ENCODE peak calls at places on chromosomes 16 and 17, in ten cellular contexts. I is activated T-helper 9 cell treated with anti-CD3 and anti-CD28 coated beads, Interleukin-2, amount 50 U/mL, for 16 hours; E is A673; O is GM12864; X is A549; C is mucosa of descending colon; N is transverse colon; R is HCEC 1CT; Y is left colon; T is GM19239. D is an unnamed sample.

GRCh38 chr17:13575466-13575865 is 26.3 kb downstream of the HS3ST3A1 start:
- DNase-seq in I (no peak), E (no peak), O (no peak), X (no peak), C (no peak), N (no peak), R (no peak), Y (no peak), T (no peak), D (no peak)

GRCh38 chr16:10253344-10253855 is 71.2 kb upstream of the GRIN2A start:
- DNase-seq in I (no peak), E (no peak), O (no peak), X (no peak), C (no peak), N (no peak), R (no peak), Y (no peak), T (no peak), D (no peak)

GRCh38 chr17:66540131-66540781 is 237.8 kb downstream of the PRKCA start:
- DNase-seq in I (no peak), E (no peak), O (no peak), X (no peak), C (peak; percentile 33), N (no peak), R (peak; percentile 88), Y (no peak), T (no peak), D (peak; percentile 95)

GRCh38 chr17:37300683-37301082 is 75.1 kb upstream of the C17orf78 start:
- DNase-seq in I (no peak), E (no peak), O (no peak), X (no peak), C (no peak), N (no peak), R (no peak), Y (no peak), T (no peak), D (no peak)

GRCh38 chr16:84950906-84951305 is 60.4 kb downstream of the ZDHHC7 start:
- DNase-seq in I (no peak), E (peak; percentile 71), O (no peak), X (peak; percentile 51), C (no peak), N (no peak), R (peak; percentile 22), Y (no peak), T (no peak), D (no peak)

GRCh38 chr17:1606352-1606985 is 22.2 kb downstream of the SLC43A2 start:
- DNase-seq in I (no peak), E (no peak), O (no peak), X (no peak), C (no peak), N (no peak), R (no peak), Y (no peak), T (no peak), D (no peak)

GRCh38 chr16:80317132-80318098 is 223.4 kb upstream of the DYNLRB2 start:
- DNase-seq in I (no peak), E (peak; percentile 1), O (no peak), X (no peak), C (no peak), N (no peak), R (no peak), Y (no peak), T (no peak), D (no peak)

GRCh38 chr17:74165811-74166365 is 37.6 kb upstream of the RPL38 start:
- DNase-seq in I (no peak), E (no peak), O (no peak), X (no peak), C (no peak), N (no peak), R (no peak), Y (no peak), T (no peak), D (no peak)

GRCh38 chr17:6714315-6714874 is 1.2 kb upstream of the SLC13A5 start:
- DNase-seq in I (no peak), E (no peak), O (no peak), X (no peak), C (no peak), N (no peak), R (no peak), Y (no peak), T (no peak), D (no peak)

GRCh38 chr17:54967621-54968258 is 714 bp downstream of the COX11 start:
- DNase-seq in I (no peak), E (peak; percentile 31), O (no peak), X (peak; percentile 64), C (peak; percentile 48), N (peak; percentile 40), R (peak; percentile 18), Y (peak; percentile 34), T (no peak), D (peak; percentile 47)

GRCh38 chr17:36849871-36850348 is 87.4 kb upstream of the LHX1 start:
- DNase-seq in I (peak; percentile 18), E (peak; percentile 44), O (peak; percentile 53), X (peak; percentile 38), C (no peak), N (no peak), R (peak; percentile 59), Y (no peak), T (peak; percentile 27), D (peak; percentile 44)

GRCh38 chr17:2996208-2996855 is 67.1 kb downstream of the OR1D5 start:
- DNase-seq in I (no peak), E (no peak), O (no peak), X (no peak), C (no peak), N (no peak), R (peak; percentile 22), Y (no peak), T (no peak), D (no peak)

GRCh38 chr17:80779336-80779735 is 212.3 kb upstream of the CHMP6 start:
- DNase-seq in I (no peak), E (no peak), O (no peak), X (no peak), C (no peak), N (no peak), R (no peak), Y (no peak), T (no peak), D (no peak)

GRCh38 chr17:74198694-74199093 is 4.8 kb upstream of the RPL38 start:
- DNase-seq in I (no peak), E (no peak), O (no peak), X (no peak), C (no peak), N (no peak), R (no peak), Y (no peak), T (no peak), D (no peak)

GRCh38 chr17:45235071-45236001 is 13.7 kb downstream of the FMNL1 start:
- DNase-seq in I (peak; percentile 66), E (peak; percentile 58), O (no peak), X (peak; percentile 93), C (peak; percentile 74), N (peak; percentile 83), R (peak; percentile 56), Y (peak; percentile 91), T (peak; percentile 76), D (peak; percentile 70)

GRCh38 chr17:80585880-80586279 is 41.2 kb downstream of the RPTOR start:
- DNase-seq in I (no peak), E (no peak), O (no peak), X (no peak), C (no peak), N (no peak), R (no peak), Y (no peak), T (no peak), D (no peak)

GRCh38 chr17:61415374-61416210 is 15.9 kb downstream of the TBX2 start:
- DNase-seq in I (no peak), E (no peak), O (no peak), X (no peak), C (no peak), N (no peak), R (no peak), Y (no peak), T (no peak), D (no peak)

GRCh38 chr16:58098207-58099096 is 30.7 kb downstream of the CFAP20 start:
- DNase-seq in I (no peak), E (no peak), O (no peak), X (no peak), C (no peak), N (no peak), R (peak; percentile 19), Y (no peak), T (no peak), D (no peak)

GRCh38 chr17:66468241-66469087 is 166.1 kb downstream of the PRKCA start:
- DNase-seq in I (no peak), E (no peak), O (no peak), X (no peak), C (no peak), N (no peak), R (peak; percentile 52), Y (peak; percentile 20), T (no peak), D (no peak)

GRCh38 chr16:89575247-89576172 is at the start of gene CPNE7:
- DNase-seq in I (no peak), E (peak; percentile 60), O (no peak), X (peak; percentile 60), C (no peak), N (no peak), R (peak; percentile 41), Y (no peak), T (peak; percentile 83), D (peak; percentile 9)

GRCh38 chr16:89958068-89958467 is 9.5 kb downstream of the DEF8 start:
- DNase-seq in I (no peak), E (peak; percentile 62), O (no peak), X (peak; percentile 58), C (peak; percentile 50), N (no peak), R (no peak), Y (no peak), T (no peak), D (peak; percentile 7)

GRCh38 chr17:82974136-82974952 is 105.1 kb upstream of the METRNL start:
- DNase-seq in I (no peak), E (no peak), O (no peak), X (no peak), C (no peak), N (no peak), R (no peak), Y (no peak), T (no peak), D (peak; percentile 11)

GRCh38 chr17:30207655-30208054 is 27.8 kb downstream of the SLC6A4 start:
- DNase-seq in I (no peak), E (no peak), O (no peak), X (no peak), C (no peak), N (no peak), R (no peak), Y (no peak), T (no peak), D (no peak)

GRCh38 chr17:7552621-7553051 is 3.8 kb downstream of the TNFSF12 start:
- DNase-seq in I (no peak), E (no peak), O (peak; percentile 73), X (no peak), C (no peak), N (peak; percentile 30), R (no peak), Y (no peak), T (peak; percentile 85), D (no peak)

GRCh38 chr17:79798296-79799173 is 1.7 kb upstream of the CBX8 start:
- DNase-seq in I (no peak), E (peak; percentile 36), O (no peak), X (no peak), C (peak; percentile 55), N (no peak), R (no peak), Y (peak; percentile 48), T (no peak), D (no peak)

GRCh38 chr16:68084504-68085258 is 489 bp upstream of the NFATC3 start:
- DNase-seq in I (peak; percentile 77), E (peak; percentile 90), O (peak; percentile 73), X (peak; percentile 92), C (peak; percentile 92), N (peak; percentile 92), R (peak; percentile 83), Y (peak; percentile 92), T (peak; percentile 67), D (peak; percentile 71)

GRCh38 chr17:7851438-7852261 is 3.2 kb upstream of the TMEM88 start:
- DNase-seq in I (peak; percentile 90), E (peak; percentile 90), O (peak; percentile 75), X (peak; percentile 78), C (peak; percentile 94), N (peak; percentile 96), R (peak; percentile 55), Y (peak; percentile 95), T (peak; percentile 97), D (peak; percentile 81)

GRCh38 chr16:10776280-10776679 is 32.6 kb downstream of the NUBP1 start:
- DNase-seq in I (no peak), E (no peak), O (peak; percentile 69), X (no peak), C (no peak), N (no peak), R (no peak), Y (no peak), T (peak; percentile 62), D (no peak)